ENCODE peak calls at places on chromosomes 16 and 17, in six cellular contexts. S, U, X, P, L and V are unnamed samples.

GRCh38 chr17:34435182-34435928 is 72.3 kb upstream of the CCL1 start:
- DNase-seq in S (no peak), U (no peak), X (no peak), P (peak; percentile 60), L (no peak), V (no peak)

GRCh38 chr16:11528053-11528452 is 58.7 kb downstream of the LITAF start:
- DNase-seq in S (no peak), U (no peak), X (no peak), P (no peak), L (no peak), V (no peak)

GRCh38 chr17:63914471-63914870 is 3.4 kb upstream of the CSHL1 start:
- DNase-seq in S (no peak), U (no peak), X (no peak), P (no peak), L (no peak), V (no peak)

GRCh38 chr16:25625620-25626019 is 66.1 kb upstream of the HS3ST4 start:
- DNase-seq in S (no peak), U (no peak), X (no peak), P (no peak), L (no peak), V (no peak)

GRCh38 chr16:66263168-66263972 is 103.1 kb upstream of the CDH5 start:
- DNase-seq in S (no peak), U (no peak), X (no peak), P (no peak), L (no peak), V (no peak)

GRCh38 chr16:66175580-66175979 is 190.9 kb upstream of the CDH5 start:
- DNase-seq in S (no peak), U (no peak), X (no peak), P (no peak), L (no peak), V (no peak)

GRCh38 chr16:3020604-3021448 is 658 bp downstream of the TNFRSF12A start:
- DNase-seq in S (no peak), U (peak; percentile 85), X (peak; percentile 81), P (no peak), L (no peak), V (peak; percentile 80)

GRCh38 chr17:27591986-27592385 is 39.0 kb upstream of the LGALS9 start:
- DNase-seq in S (no peak), U (no peak), X (no peak), P (no peak), L (no peak), V (no peak)

GRCh38 chr16:15919331-15919730 is 30.1 kb upstream of the ABCC1 start:
- DNase-seq in S (no peak), U (no peak), X (no peak), P (no peak), L (no peak), V (no peak)

GRCh38 chr16:50676684-50677225 is 4.4 kb downstream of the SNX20 start:
- DNase-seq in S (no peak), U (no peak), X (no peak), P (no peak), L (no peak), V (no peak)

GRCh38 chr17:54900457-54901229 is at the start of gene TOM1L1:
- DNase-seq in S (peak; percentile 7), U (peak; percentile 82), X (peak; percentile 45), P (peak; percentile 83), L (no peak), V (peak; percentile 86)

GRCh38 chr17:42061641-42062487 is 11.5 kb upstream of the C17orf113 start:
- DNase-seq in S (no peak), U (no peak), X (no peak), P (no peak), L (no peak), V (no peak)

GRCh38 chr17:83073389-83074063 is 5.9 kb upstream of the METRNL start:
- DNase-seq in S (no peak), U (no peak), X (no peak), P (no peak), L (no peak), V (no peak)

GRCh38 chr16:66342294-66342900 is 24.1 kb upstream of the CDH5 start:
- DNase-seq in S (no peak), U (peak; percentile 80), X (no peak), P (no peak), L (no peak), V (no peak)

GRCh38 chr17:74392848-74393247 is 25.5 kb downstream of the GPR142 start:
- DNase-seq in S (no peak), U (no peak), X (no peak), P (no peak), L (no peak), V (no peak)

GRCh38 chr17:15409721-15410247 is 57.6 kb downstream of the CDRT4 start:
- DNase-seq in S (no peak), U (no peak), X (peak; percentile 98), P (no peak), L (no peak), V (no peak)

GRCh38 chr16:51815527-51815926 is 664.5 kb upstream of the SALL1 start:
- DNase-seq in S (no peak), U (no peak), X (no peak), P (no peak), L (no peak), V (no peak)

GRCh38 chr16:82185012-82185411 is 15.0 kb upstream of the MPHOSPH6 start:
- DNase-seq in S (no peak), U (no peak), X (no peak), P (no peak), L (no peak), V (no peak)

GRCh38 chr16:87562201-87562600 is 40.1 kb upstream of the JPH3 start:
- DNase-seq in S (no peak), U (no peak), X (no peak), P (peak; percentile 4), L (no peak), V (peak; percentile 26)

GRCh38 chr17:30323262-30323894 is 10.5 kb downstream of the TMIGD1 start:
- DNase-seq in S (no peak), U (no peak), X (no peak), P (peak; percentile 72), L (no peak), V (no peak)

GRCh38 chr16:53773150-53773846 is 69.3 kb downstream of the FTO start:
- DNase-seq in S (no peak), U (peak; percentile 23), X (peak; percentile 86), P (peak; percentile 87), L (no peak), V (no peak)

GRCh38 chr17:61461586-61461966 is 9.4 kb downstream of the TBX4 start:
- DNase-seq in S (no peak), U (no peak), X (no peak), P (no peak), L (no peak), V (no peak)

GRCh38 chr17:81037783-81038733 is 3.1 kb downstream of the BAIAP2 start:
- DNase-seq in S (no peak), U (no peak), X (no peak), P (no peak), L (no peak), V (peak; percentile 77)

GRCh38 chr16:83298541-83298940 is 509.2 kb upstream of the HSBP1 start:
- DNase-seq in S (no peak), U (no peak), X (no peak), P (no peak), L (no peak), V (no peak)

GRCh38 chr17:82788206-82789001 is 36.5 kb downstream of the TBCD start:
- DNase-seq in S (no peak), U (no peak), X (no peak), P (no peak), L (no peak), V (no peak)

GRCh38 chr16:69412287-69412686 is 12.1 kb upstream of the CYB5B start:
- DNase-seq in S (no peak), U (no peak), X (peak; percentile 74), P (no peak), L (no peak), V (no peak)

GRCh38 chr16:50538411-50539052 is 9.7 kb upstream of the NKD1 start:
- DNase-seq in S (no peak), U (no peak), X (no peak), P (no peak), L (no peak), V (peak; percentile 53)